ENCODE peak calls at places on chromosomes 12 and 14, in eight cellular contexts. Q is activated B cell treated with CpG ODN at 0.5 μM for 24 hours, Z is HFF-Myc, C is fibroblast of lung, T is omental fat pad, N is pancreas, A is cardiac muscle cell, Y is GM06990. G is an unnamed sample.

GRCh38 chr12:106369624-106370346 is 12.2 kb downstream of the POLR3B start:
- DNase-seq in Y (no peak), N (no peak), Q (no peak), Z (no peak), T (no peak), A (peak), C (peak), G (no peak)

GRCh38 chr14:52741865-52742264 is 11.9 kb downstream of the STYX start:
- DNase-seq in T (no peak), Z (no peak), C (no peak), N (no peak), Q (no peak), A (no peak), Y (no peak), G (no peak)

GRCh38 chr14:59154383-59154782 is 34.1 kb upstream of the DAAM1 start:
- DNase-seq in T (no peak), C (no peak), Y (no peak), A (no peak), N (no peak), Z (no peak), Q (no peak), G (no peak)

GRCh38 chr14:55789442-55789841 is 209.4 kb downstream of the KTN1 start:
- DNase-seq in T (no peak), Z (no peak), A (peak), C (peak), N (no peak), Y (no peak), Q (no peak), G (no peak)

GRCh38 chr12:90999518-90999917 is 5.3 kb downstream of the EPYC start:
- DNase-seq in N (no peak), Q (no peak), Z (no peak), C (no peak), T (no peak), Y (no peak), A (no peak), G (no peak)

GRCh38 chr12:121059031-121059898 is 20.2 kb upstream of the OASL start:
- DNase-seq in Z (no peak), Q (no peak), A (no peak), C (no peak), Y (peak), N (no peak), T (no peak), G (no peak)

GRCh38 chr12:5259523-5259922 is 172.4 kb upstream of the NTF3 start:
- DNase-seq in Z (no peak), Y (no peak), T (no peak), N (no peak), Q (no peak), C (no peak), A (no peak), G (no peak)

GRCh38 chr12:66709444-66709773 is 30.5 kb upstream of the GRIP1 start:
- DNase-seq in N (no peak), T (no peak), Q (no peak), C (no peak), A (no peak), Z (no peak), Y (no peak), G (no peak)

GRCh38 chr12:51887476-51888315 is at the start of gene ANKRD33:
- DNase-seq in Q (no peak), Z (no peak), N (peak), C (peak), T (peak), Y (no peak), A (peak), G (no peak)

GRCh38 chr12:112270673-112271072 is 111.6 kb downstream of the HECTD4 start:
- DNase-seq in Q (no peak), Z (no peak), N (no peak), Y (no peak), C (no peak), T (no peak), A (no peak), G (no peak)

GRCh38 chr14:32047791-32048190 is 29.3 kb upstream of the ARHGAP5 start:
- DNase-seq in Z (no peak), T (no peak), A (no peak), C (peak), Y (peak), Q (no peak), N (no peak), G (no peak)

GRCh38 chr14:24688030-24688658 is 54.2 kb upstream of the GZMB start:
- DNase-seq in A (no peak), T (no peak), Q (no peak), N (no peak), Y (no peak), Z (no peak), C (no peak), G (no peak)

GRCh38 chr14:104091061-104091926 is 5.8 kb downstream of the ASPG start:
- DNase-seq in A (no peak), N (no peak), C (no peak), T (no peak), Z (no peak), Y (no peak), Q (no peak), G (no peak)

GRCh38 chr14:95125156-95125555 is 32.2 kb downstream of the DICER1 start:
- DNase-seq in N (no peak), T (no peak), A (no peak), Y (no peak), Q (no peak), C (no peak), Z (no peak), G (no peak)

GRCh38 chr14:50344831-50345563 is 32.9 kb downstream of the DMAC2L start:
- DNase-seq in A (no peak), Q (no peak), T (no peak), Z (no peak), N (no peak), C (peak), Y (no peak), G (no peak)

GRCh38 chr14:80638620-80639215 is 302.8 kb downstream of the CEP128 start:
- DNase-seq in T (no peak), C (peak), A (peak), Y (no peak), Q (no peak), Z (peak), N (no peak), G (no peak)

GRCh38 chr12:98514984-98515367 is 414 bp upstream of the TMPO start:
- DNase-seq in Z (no peak), A (no peak), T (no peak), Q (no peak), C (no peak), N (no peak), Y (no peak), G (no peak)

GRCh38 chr12:14048949-14049545 is 67.6 kb upstream of the GRIN2B start:
- DNase-seq in T (no peak), Q (no peak), Y (no peak), N (no peak), C (no peak), Z (no peak), A (no peak), G (no peak)

GRCh38 chr12:14853966-14854365 is 10.6 kb upstream of the ART4 start:
- DNase-seq in Z (no peak), Q (no peak), C (no peak), T (no peak), N (no peak), A (no peak), Y (no peak), G (no peak)

GRCh38 chr14:21711360-21711961 is 37.8 kb upstream of the OR4E1 start:
- DNase-seq in A (peak), N (no peak), T (no peak), C (peak), Z (peak), Y (no peak), Q (no peak), G (peak)

GRCh38 chr14:61103541-61104339 is 122.7 kb downstream of the SLC38A6 start:
- DNase-seq in Y (peak), N (no peak), Z (peak), C (peak), T (no peak), A (peak), Q (no peak), G (peak)

GRCh38 chr14:20855652-20856291 is 35.4 kb upstream of the RNASE3 start:
- DNase-seq in N (no peak), A (peak), Y (peak), C (peak), Q (peak), Z (peak), T (no peak), G (peak)

GRCh38 chr14:36132826-36133225 is 43.7 kb downstream of the PTCSC3 start:
- DNase-seq in T (no peak), C (no peak), Q (no peak), Y (no peak), Z (no peak), A (no peak), N (no peak), G (no peak)

GRCh38 chr12:26830783-26831601 is 2.0 kb downstream of the ITPR2 start:
- DNase-seq in A (no peak), Q (no peak), C (no peak), T (no peak), Z (no peak), N (no peak), Y (no peak), G (no peak)

GRCh38 chr14:94679106-94679819 is 67.1 kb downstream of the SERPINA3 start:
- DNase-seq in C (peak), Q (no peak), T (no peak), N (no peak), Y (no peak), Z (no peak), A (no peak), G (no peak)

GRCh38 chr12:89183985-89184435 is 168.3 kb downstream of the DUSP6 start:
- DNase-seq in A (peak), T (peak), Q (no peak), Y (no peak), N (no peak), Z (no peak), C (peak), G (no peak)

GRCh38 chr14:88838015-88838414 is 13.6 kb downstream of the TTC8 start:
- DNase-seq in N (no peak), Y (no peak), A (no peak), T (no peak), Z (no peak), C (no peak), Q (no peak), G (no peak)

GRCh38 chr14:99463974-99464373 is 16.7 kb downstream of the SETD3 start:
- DNase-seq in Z (no peak), A (no peak), N (no peak), Q (no peak), T (no peak), C (no peak), Y (no peak), G (no peak)

DNA sequence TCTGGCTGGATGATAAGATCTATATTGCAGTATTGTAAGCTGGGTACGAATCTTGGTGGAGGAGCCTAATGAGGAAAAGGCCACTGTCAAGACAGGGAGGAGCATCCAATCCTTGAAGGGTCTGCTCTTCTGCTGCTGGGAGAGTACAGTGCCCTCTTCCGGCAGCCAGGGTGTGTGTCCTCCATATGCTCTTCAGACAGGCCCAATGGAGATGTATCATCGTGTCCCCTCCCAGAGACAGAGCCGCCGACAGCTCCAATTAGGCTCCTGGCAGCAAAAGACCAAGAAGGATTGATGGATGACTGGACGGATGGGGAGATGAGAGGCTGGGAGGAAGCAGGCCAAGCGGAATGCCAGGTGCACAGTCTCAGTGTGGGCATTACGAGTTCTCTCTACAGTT is 51.6 kb upstream of the PIWIL1 start:
- DNase-seq in T (no peak), C (no peak), Y (no peak), Z (no peak), Q (no peak), A (no peak), N (no peak), G (no peak)
- TF ChIP-seq CTCF in T (no peak), C (no peak), Y (no peak), Z (no peak), Q (no peak), A (no peak), N (no peak), G (no peak)

GRCh38 chr12:2386566-2386965 is 333.8 kb downstream of the CACNA1C start:
- DNase-seq in N (no peak), Q (no peak), Z (no peak), T (peak), C (no peak), Y (no peak), A (no peak), G (no peak)

GRCh38 chr12:2384533-2385328 is 331.9 kb downstream of the CACNA1C start:
- DNase-seq in N (no peak), T (peak), Y (no peak), Q (no peak), C (peak), Z (peak), A (peak), G (no peak)

GRCh38 chr12:2384029-2384386 is 331.2 kb downstream of the CACNA1C start:
- DNase-seq in C (no peak), Y (no peak), N (no peak), T (peak), Q (no peak), A (no peak), Z (no peak), G (no peak)

GRCh38 chr12:2387051-2387834 is 334.5 kb downstream of the CACNA1C start:
- DNase-seq in N (no peak), Z (no peak), Q (no peak), C (no peak), T (peak), Y (no peak), A (no peak), G (peak)

GRCh38 chr12:2385529-2385928 is 332.7 kb downstream of the CACNA1C start:
- DNase-seq in Q (no peak), N (no peak), C (no peak), Z (no peak), Y (no peak), T (no peak), A (no peak), G (no peak)
- TF ChIP-seq CTCF in Q (no peak), N (no peak), C (no peak), Z (no peak), Y (no peak), T (no peak), A (no peak), G (no peak)

GRCh38 chr14:73949752-73950734 is at the start of the genes COQ6 and FAM161B:
- DNase-seq in Q (peak), Z (peak), C (peak), T (peak), A (peak), N (peak), Y (peak), G (peak)
- TF ChIP-seq CTCF in Q (no peak), Z (no peak), C (no peak), T (no peak), A (no peak), N (no peak), Y (peak), G (peak)

GRCh38 chr12:108571604-108572165 is 9.3 kb downstream of the ISCU start:
- DNase-seq in N (no peak), Z (no peak), C (no peak), T (no peak), Y (no peak), A (no peak), Q (no peak), G (no peak)

GRCh38 chr12:108573310-108573709 is 10.9 kb downstream of the ISCU start:
- DNase-seq in Q (no peak), Y (peak), N (no peak), T (no peak), C (no peak), A (no peak), Z (no peak), G (peak)

GRCh38 chr12:108568653-108569154 is 6.3 kb downstream of the ISCU start:
- DNase-seq in Q (no peak), Z (no peak), Y (peak), A (no peak), T (no peak), N (no peak), C (no peak), G (peak)

GRCh38 chr12:108572166-108572790 is 9.9 kb downstream of the ISCU start:
- DNase-seq in T (no peak), C (no peak), A (no peak), Y (peak), Z (no peak), N (no peak), Q (no peak), G (peak)

DNA sequence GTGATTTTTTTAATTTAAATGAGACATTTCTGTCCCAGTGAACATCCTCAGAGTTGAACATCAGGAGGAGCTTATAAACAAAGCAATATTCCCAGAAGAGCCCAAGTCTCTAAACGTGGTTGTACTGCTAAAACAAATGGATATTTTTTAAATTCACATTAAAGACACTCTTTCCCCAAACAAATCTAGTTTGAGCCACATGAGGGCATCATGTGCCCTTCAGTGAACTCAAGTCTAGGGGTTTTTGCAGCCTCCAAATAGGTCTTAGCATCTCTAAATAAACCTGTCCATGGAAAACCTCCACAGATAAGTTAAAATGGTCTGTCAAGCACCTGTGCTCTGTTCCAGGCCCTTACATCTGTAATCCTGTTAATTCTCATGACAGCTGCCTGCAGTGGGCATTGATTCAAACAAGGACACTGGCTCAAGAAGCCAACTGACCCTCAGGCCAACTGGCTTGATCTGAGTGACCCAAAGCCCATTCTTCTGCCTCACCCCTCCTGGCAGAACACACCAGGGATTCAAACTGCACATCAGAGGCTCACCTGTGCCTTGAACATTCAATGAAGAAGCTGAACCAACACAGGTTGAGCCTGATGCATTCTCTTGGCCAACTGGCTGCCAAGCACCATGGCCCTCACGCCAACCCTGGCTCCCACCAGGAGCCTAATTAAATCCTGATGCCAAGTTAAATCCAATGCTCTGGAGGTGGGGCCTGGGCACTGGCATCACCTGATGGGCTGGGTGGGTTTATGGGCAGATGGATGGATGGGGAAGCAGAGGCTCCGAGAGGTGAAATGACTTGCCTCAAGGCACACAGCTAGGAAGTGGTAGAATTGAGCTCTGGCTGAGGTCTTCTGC is 8.6 kb downstream of the ISCU start:
- DNase-seq in A (peak), T (no peak), Y (no peak), Q (no peak), Z (no peak), C (peak), N (no peak), G (no peak)
- TF ChIP-seq CTCF in A (peak), T (no peak), Y (peak), Q (no peak), Z (peak), C (peak), N (no peak), G (peak)